ENCODE peak calls at places on chromosome 21, in eight cellular contexts. One of them, this sample, is unnamed.

GRCh38 chr21:45655071-45655470 is 11.5 kb downstream of the PCBP3 start:
- DNase-seq in GDM1: no peak
- DNase-seq in amniotic stem cell: no peak
- DNase-seq in T-cell: no peak
- DNase-seq in A549: no peak
- DNase-seq in sigmoid colon: no peak
- DNase-seq in neuronal stem cell: no peak
- DNase-seq in WERI-Rb-1: no peak
- DNase-seq in this sample: no peak

GRCh38 chr21:35226302-35226701 is 177.2 kb upstream of the RUNX1 start:
- DNase-seq in amniotic stem cell: no peak
- DNase-seq in WERI-Rb-1: no peak
- DNase-seq in neuronal stem cell: no peak
- DNase-seq in T-cell: no peak
- DNase-seq in GDM1: no peak
- DNase-seq in sigmoid colon: no peak
- DNase-seq in A549: no peak
- DNase-seq in this sample: no peak

GRCh38 chr21:25457411-25457810 is 149.9 kb downstream of the MRPL39 start:
- DNase-seq in neuronal stem cell: no peak
- DNase-seq in WERI-Rb-1: no peak
- DNase-seq in GDM1: no peak
- DNase-seq in T-cell: no peak
- DNase-seq in amniotic stem cell: peak; percentile 48
- DNase-seq in A549: no peak
- DNase-seq in sigmoid colon: no peak
- DNase-seq in this sample: no peak

GRCh38 chr21:15425049-15425448 is 304.7 kb upstream of the USP25 start:
- DNase-seq in WERI-Rb-1: no peak
- DNase-seq in A549: no peak
- DNase-seq in GDM1: no peak
- DNase-seq in neuronal stem cell: no peak
- DNase-seq in sigmoid colon: no peak
- DNase-seq in T-cell: no peak
- DNase-seq in amniotic stem cell: no peak
- DNase-seq in this sample: no peak

GRCh38 chr21:33078907-33079582 is 9.1 kb downstream of the OLIG1 start:
- DNase-seq in GDM1: peak; percentile 77
- DNase-seq in amniotic stem cell: no peak
- DNase-seq in T-cell: no peak
- DNase-seq in sigmoid colon: no peak
- DNase-seq in WERI-Rb-1: no peak
- DNase-seq in A549: peak; percentile 36
- DNase-seq in neuronal stem cell: no peak
- DNase-seq in this sample: no peak

GRCh38 chr21:38920631-38921398 is 115.1 kb downstream of the ETS2 start:
- DNase-seq in GDM1: no peak
- DNase-seq in A549: no peak
- DNase-seq in WERI-Rb-1: no peak
- DNase-seq in neuronal stem cell: no peak
- DNase-seq in amniotic stem cell: no peak
- DNase-seq in sigmoid colon: peak; percentile 61
- DNase-seq in T-cell: no peak
- DNase-seq in this sample: no peak

GRCh38 chr21:44950351-44950750 is 10.5 kb downstream of the SLX9 start:
- DNase-seq in sigmoid colon: no peak
- DNase-seq in WERI-Rb-1: no peak
- DNase-seq in A549: no peak
- DNase-seq in neuronal stem cell: no peak
- DNase-seq in T-cell: no peak
- DNase-seq in amniotic stem cell: no peak
- DNase-seq in GDM1: no peak
- DNase-seq in this sample: peak; percentile 77

GRCh38 chr21:14942801-14943490 is 121.9 kb downstream of the NRIP1 start:
- DNase-seq in amniotic stem cell: no peak
- DNase-seq in neuronal stem cell: no peak
- DNase-seq in A549: no peak
- DNase-seq in WERI-Rb-1: no peak
- DNase-seq in sigmoid colon: no peak
- DNase-seq in GDM1: no peak
- DNase-seq in T-cell: no peak
- DNase-seq in this sample: no peak

GRCh38 chr21:44051462-44051941 is 39.4 kb downstream of the TRAPPC10 start:
- DNase-seq in WERI-Rb-1: no peak
- DNase-seq in amniotic stem cell: no peak
- DNase-seq in GDM1: no peak
- DNase-seq in A549: no peak
- DNase-seq in sigmoid colon: peak; percentile 82
- DNase-seq in T-cell: no peak
- DNase-seq in neuronal stem cell: no peak
- DNase-seq in this sample: peak; percentile 94

GRCh38 chr21:23017989-23018388 is 2019.8 kb downstream of the NCAM2 start:
- DNase-seq in T-cell: no peak
- DNase-seq in neuronal stem cell: no peak
- DNase-seq in amniotic stem cell: no peak
- DNase-seq in WERI-Rb-1: no peak
- DNase-seq in sigmoid colon: no peak
- DNase-seq in GDM1: no peak
- DNase-seq in A549: no peak
- DNase-seq in this sample: no peak

GRCh38 chr21:29078884-29079765 is 5.7 kb upstream of the CCT8 start:
- DNase-seq in amniotic stem cell: no peak
- DNase-seq in GDM1: peak; percentile 78
- DNase-seq in T-cell: no peak
- DNase-seq in neuronal stem cell: no peak
- DNase-seq in sigmoid colon: no peak
- DNase-seq in A549: no peak
- DNase-seq in WERI-Rb-1: no peak
- DNase-seq in this sample: no peak

GRCh38 chr21:38938343-38938742 is 132.6 kb downstream of the ETS2 start:
- DNase-seq in T-cell: no peak
- DNase-seq in WERI-Rb-1: no peak
- DNase-seq in sigmoid colon: no peak
- DNase-seq in neuronal stem cell: peak; percentile 23
- DNase-seq in GDM1: no peak
- DNase-seq in A549: no peak
- DNase-seq in amniotic stem cell: no peak
- DNase-seq in this sample: no peak

GRCh38 chr21:32021319-32022027 is 148.7 kb downstream of the HUNK start:
- DNase-seq in neuronal stem cell: no peak
- DNase-seq in A549: no peak
- DNase-seq in sigmoid colon: peak; percentile 63
- DNase-seq in WERI-Rb-1: no peak
- DNase-seq in GDM1: no peak
- DNase-seq in amniotic stem cell: no peak
- DNase-seq in T-cell: no peak
- DNase-seq in this sample: no peak

GRCh38 chr21:46000182-46000730 is 18.7 kb downstream of the COL6A1 start:
- DNase-seq in A549: no peak
- DNase-seq in neuronal stem cell: no peak
- DNase-seq in amniotic stem cell: no peak
- DNase-seq in WERI-Rb-1: no peak
- DNase-seq in T-cell: no peak
- DNase-seq in GDM1: no peak
- DNase-seq in sigmoid colon: no peak
- DNase-seq in this sample: peak; percentile 78

GRCh38 chr21:34892196-34892595 is 156.9 kb downstream of the RUNX1 start:
- DNase-seq in sigmoid colon: no peak
- DNase-seq in A549: no peak
- DNase-seq in neuronal stem cell: no peak
- DNase-seq in GDM1: peak; percentile 29
- DNase-seq in amniotic stem cell: no peak
- DNase-seq in WERI-Rb-1: no peak
- DNase-seq in T-cell: no peak
- DNase-seq in this sample: no peak

GRCh38 chr21:44415073-44416025 is 40.0 kb upstream of the LRRC3 start:
- DNase-seq in WERI-Rb-1: peak; percentile 4
- DNase-seq in T-cell: no peak
- DNase-seq in GDM1: no peak
- DNase-seq in A549: no peak
- DNase-seq in sigmoid colon: peak; percentile 19
- DNase-seq in amniotic stem cell: no peak
- DNase-seq in neuronal stem cell: no peak
- DNase-seq in this sample: peak; percentile 36

GRCh38 chr21:45388011-45388521 is 16.9 kb upstream of the COL18A1 start:
- DNase-seq in GDM1: no peak
- DNase-seq in A549: no peak
- DNase-seq in sigmoid colon: peak; percentile 66
- DNase-seq in WERI-Rb-1: no peak
- DNase-seq in amniotic stem cell: no peak
- DNase-seq in T-cell: no peak
- DNase-seq in neuronal stem cell: no peak
- DNase-seq in this sample: peak; percentile 63

GRCh38 chr21:43352568-43353281 is 74.2 kb downstream of the SIK1 start:
- DNase-seq in GDM1: no peak
- DNase-seq in neuronal stem cell: no peak
- DNase-seq in A549: no peak
- DNase-seq in amniotic stem cell: no peak
- DNase-seq in sigmoid colon: no peak
- DNase-seq in T-cell: no peak
- DNase-seq in WERI-Rb-1: no peak
- DNase-seq in this sample: no peak

GRCh38 chr21:34775793-34776192 is 107.0 kb downstream of the CLIC6 start:
- DNase-seq in neuronal stem cell: no peak
- DNase-seq in T-cell: no peak
- DNase-seq in sigmoid colon: no peak
- DNase-seq in GDM1: no peak
- DNase-seq in amniotic stem cell: no peak
- DNase-seq in A549: no peak
- DNase-seq in WERI-Rb-1: no peak
- DNase-seq in this sample: no peak

This sample was measured in chondrocyte.